ENCODE peak calls at places on chromosome 15, in eight cellular contexts. H is NCI-H2081; J is stimulated activated CD4-positive, alpha-beta T cell treated with anti-CD3 and anti-CD28 coated beads, Interleukin-2, amount 100 ng/mL, for 48 hours; P is T-helper 2 cell; Z is naive thymus-derived CD8-positive, alpha-beta T cell; K is T-helper 1 cell; D is GM23338; E is NCI-H1092. F is an unnamed sample.

GRCh38 chr15:40306908-40307307 is 827 bp downstream of the PLCB2 start:
- DNase-seq in H (no peak), J (no peak), P (no peak), Z (no peak), K (no peak), D (no peak), E (no peak), F (no peak)

GRCh38 chr15:80058851-80059785 is at the start of gene ZFAND6:
- DNase-seq in H (peak; percentile 95), J (peak; percentile 97), P (peak; percentile 93), Z (peak; percentile 94), K (peak; percentile 93), D (peak; percentile 99), E (peak; percentile 89), F (no peak)

GRCh38 chr15:31471731-31472430 is 145.2 kb downstream of the KLF13 start:
- DNase-seq in H (no peak), J (no peak), P (no peak), Z (no peak), K (no peak), D (no peak), E (no peak), F (no peak)

GRCh38 chr15:66178531-66178910 is 75.0 kb downstream of the MEGF11 start:
- DNase-seq in H (no peak), J (no peak), P (no peak), Z (no peak), K (no peak), D (peak; percentile 73), E (no peak), F (no peak)

GRCh38 chr15:90873998-90874605 is 5.7 kb downstream of the FURIN start:
- DNase-seq in H (peak; percentile 39), J (no peak), P (no peak), Z (no peak), K (no peak), D (peak; percentile 57), E (peak; percentile 34), F (no peak)

GRCh38 chr15:39453500-39454073 is 127.3 kb upstream of the THBS1 start:
- DNase-seq in H (no peak), J (no peak), P (no peak), Z (no peak), K (no peak), D (no peak), E (no peak), F (no peak)

GRCh38 chr15:80747317-80748053 is 31.7 kb upstream of the CEMIP start:
- DNase-seq in H (no peak), J (no peak), P (no peak), Z (no peak), K (no peak), D (peak; percentile 63), E (no peak), F (no peak)

GRCh38 chr15:78247895-78248294 is 13.5 kb upstream of the ACSBG1 start:
- DNase-seq in H (no peak), J (no peak), P (no peak), Z (no peak), K (no peak), D (no peak), E (no peak), F (no peak)

GRCh38 chr15:77836116-77836798 is 203.5 kb upstream of the LINGO1 start:
- DNase-seq in H (peak; percentile 17), J (no peak), P (no peak), Z (no peak), K (no peak), D (peak; percentile 64), E (no peak), F (no peak)

GRCh38 chr15:50260969-50261496 is 4.5 kb downstream of the HDC start:
- DNase-seq in H (no peak), J (no peak), P (no peak), Z (no peak), K (no peak), D (no peak), E (no peak), F (no peak)

GRCh38 chr15:45253330-45253729 is 1.3 kb downstream of the SLC28A2 start:
- DNase-seq in H (no peak), J (no peak), P (no peak), Z (no peak), K (no peak), D (peak; percentile 70), E (no peak), F (no peak)

GRCh38 chr15:40768492-40769309 is 1.1 kb upstream of the C15orf62 start:
- DNase-seq in H (no peak), J (no peak), P (peak; percentile 51), Z (no peak), K (no peak), D (no peak), E (peak; percentile 21), F (no peak)

GRCh38 chr15:86644319-86644718 is 564.6 kb downstream of the AGBL1 start:
- DNase-seq in H (no peak), J (no peak), P (no peak), Z (no peak), K (no peak), D (no peak), E (no peak), F (no peak)

GRCh38 chr15:96746621-96747155 is 416.2 kb downstream of the NR2F2 start:
- DNase-seq in H (peak; percentile 85), J (no peak), P (no peak), Z (no peak), K (no peak), D (no peak), E (no peak), F (no peak)

GRCh38 chr15:82624438-82624837 is 22.7 kb downstream of the CPEB1 start:
- DNase-seq in H (no peak), J (no peak), P (no peak), Z (no peak), K (no peak), D (no peak), E (no peak), F (no peak)

GRCh38 chr15:23049984-23050628 is 10.7 kb upstream of the TUBGCP5 start:
- DNase-seq in H (no peak), J (no peak), P (no peak), Z (no peak), K (no peak), D (no peak), E (no peak), F (no peak)

GRCh38 chr15:65868546-65869126 is 655 bp upstream of the RAB11A start:
- DNase-seq in H (no peak), J (no peak), P (no peak), Z (no peak), K (no peak), D (peak; percentile 48), E (no peak), F (no peak)

GRCh38 chr15:84857418-84858004 is 27.0 kb upstream of the SLC28A1 start:
- DNase-seq in H (no peak), J (no peak), P (no peak), Z (no peak), K (no peak), D (no peak), E (no peak), F (no peak)

GRCh38 chr15:91988071-91988470 is 134.6 kb downstream of the SLCO3A1 start:
- DNase-seq in H (no peak), J (no peak), P (no peak), Z (no peak), K (no peak), D (no peak), E (no peak), F (no peak)

GRCh38 chr15:29226431-29227216 is 43.0 kb downstream of the NSMCE3 start:
- DNase-seq in H (peak; percentile 93), J (no peak), P (no peak), Z (no peak), K (no peak), D (no peak), E (peak; percentile 7), F (no peak)

GRCh38 chr15:91908401-91908800 is 54.9 kb downstream of the SLCO3A1 start:
- DNase-seq in H (no peak), J (no peak), P (no peak), Z (no peak), K (no peak), D (no peak), E (no peak), F (no peak)

GRCh38 chr15:25054329-25054728 is 99.5 kb downstream of the SNRPN start:
- DNase-seq in H (no peak), J (no peak), P (no peak), Z (no peak), K (no peak), D (no peak), E (no peak), F (no peak)

GRCh38 chr15:39363761-39364586 is 216.9 kb upstream of the THBS1 start:
- DNase-seq in H (no peak), J (no peak), P (no peak), Z (no peak), K (no peak), D (no peak), E (no peak), F (no peak)

GRCh38 chr15:60507596-60508424 is 28.9 kb upstream of the ICE2 start:
- DNase-seq in H (peak; percentile 56), J (no peak), P (peak; percentile 67), Z (peak; percentile 57), K (peak; percentile 21), D (peak; percentile 79), E (no peak), F (peak; percentile 60)

GRCh38 chr15:66941231-66941711 is 124.1 kb upstream of the SMAD3 start:
- DNase-seq in H (no peak), J (no peak), P (no peak), Z (no peak), K (no peak), D (no peak), E (no peak), F (no peak)

GRCh38 chr15:40769310-40770146 is at the start of gene C15orf62:
- DNase-seq in H (peak; percentile 86), J (peak; percentile 25), P (peak; percentile 60), Z (peak; percentile 55), K (peak; percentile 16), D (no peak), E (no peak), F (no peak)

F was measured in glomerular endothelial cell.